ENCODE peak calls at places on chromosomes 4 and X, in five cellular contexts. X is brain microvascular endothelial cell, T is cerebellum, O is AG20443, N is NCI-H774. J is an unnamed sample.

GRCh38 chrX:151985955-151986354 is 11.5 kb upstream of the GABRE start:
- DNase-seq in T (no peak), N (no peak), O (peak), X (peak), J (no peak)

GRCh38 chr4:7303561-7303960 is 111.2 kb downstream of the SORCS2 start:
- DNase-seq in X (no peak), T (no peak), N (no peak), O (no peak), J (no peak)

GRCh38 chr4:55754754-55755350 is 64.7 kb upstream of the EXOC1L start:
- DNase-seq in O (no peak), X (no peak), N (no peak), T (no peak), J (peak)

GRCh38 chrX:63754141-63754859 is 30.7 kb downstream of the ARHGEF9 start:
- DNase-seq in N (no peak), T (no peak), X (no peak), O (no peak), J (no peak)

GRCh38 chrX:439236-439635 is 52.5 kb upstream of the PPP2R3B start:
- DNase-seq in X (no peak), T (no peak), N (no peak), O (no peak), J (no peak)

GRCh38 chr4:182560358-182560757 is 317.2 kb downstream of the TENM3 start:
- DNase-seq in N (no peak), T (no peak), X (peak), O (no peak), J (peak)

GRCh38 chr4:4658051-4658450 is 116.2 kb upstream of the STX18 start:
- DNase-seq in N (no peak), T (no peak), O (no peak), X (no peak), J (no peak)

GRCh38 chrX:85084770-85085393 is 81.2 kb downstream of the APOOL start:
- DNase-seq in T (peak), O (peak), N (no peak), X (peak), J (no peak)

GRCh38 chr4:48296330-48296729 is 26.7 kb upstream of the TEC start:
- DNase-seq in O (no peak), T (no peak), X (no peak), N (no peak), J (no peak)

GRCh38 chr4:76738081-76738931 is 159.6 kb downstream of the SOWAHB start:
- DNase-seq in N (no peak), X (no peak), T (peak), O (peak), J (no peak)

GRCh38 chr4:20544645-20545044 is 155.6 kb upstream of the PACRGL start:
- DNase-seq in N (no peak), X (no peak), T (peak), O (peak), J (peak)

GRCh38 chrX:140608111-140608510 is 101.4 kb upstream of the LINC00632 start:
- DNase-seq in T (no peak), O (no peak), N (no peak), X (no peak), J (no peak)

GRCh38 chr4:148034821-148035220 is 302.9 kb downstream of the ARHGAP10 start:
- DNase-seq in T (no peak), N (no peak), X (no peak), O (no peak), J (no peak)

GRCh38 chr4:141912831-141913230 is 276.4 kb downstream of the IL15 start:
- DNase-seq in X (no peak), N (no peak), T (no peak), O (no peak), J (no peak)

GRCh38 chr4:6464842-6465588 is 7.4 kb downstream of the PPP2R2C start:
- DNase-seq in O (no peak), T (no peak), N (no peak), X (no peak), J (no peak)

GRCh38 chrX:37553476-37553875 is 18.0 kb upstream of the LANCL3 start:
- DNase-seq in O (no peak), N (no peak), X (no peak), T (no peak), J (no peak)

GRCh38 chrX:1178580-1179057 is 33.8 kb downstream of the CRLF2 start:
- DNase-seq in O (no peak), X (no peak), N (no peak), T (no peak), J (peak)

GRCh38 chr4:6471303-6472007 is 959 bp downstream of the PPP2R2C start:
- DNase-seq in X (no peak), O (no peak), N (no peak), T (no peak), J (no peak)